ENCODE peak calls at places on chromosomes 13 and 19, in four cellular contexts. L, B, C and E are unnamed samples.

GRCh38 chr19:28519950-28520861 is 692.7 kb downstream of the UQCRFS1 start:
- DNase-seq in L (no peak), B (no peak), C (no peak), E (peak)

GRCh38 chr13:97976551-97977375 is 23.3 kb downstream of the IPO5 start:
- DNase-seq in L (peak), B (no peak), C (no peak), E (peak)

GRCh38 chr13:35565273-35565672 is 88.8 kb upstream of the MAB21L1 start:
- DNase-seq in L (no peak), B (no peak), C (no peak), E (no peak)

GRCh38 chr13:35761440-35762252 is 285.2 kb upstream of the MAB21L1 start:
- DNase-seq in L (no peak), B (no peak), C (no peak), E (no peak)

GRCh38 chr19:5949792-5950305 is 28.1 kb downstream of the RANBP3 start:
- DNase-seq in L (peak), B (no peak), C (no peak), E (no peak)

GRCh38 chr19:7152568-7152967 is 83.1 kb downstream of the ZNF557 start:
- DNase-seq in L (no peak), B (no peak), C (no peak), E (no peak)

GRCh38 chr19:35889370-35890112 is 10.8 kb downstream of the NFKBID start:
- DNase-seq in L (no peak), B (no peak), C (no peak), E (no peak)

GRCh38 chr13:42553098-42554046 is 20.6 kb upstream of the TNFSF11 start:
- DNase-seq in L (no peak), B (no peak), C (no peak), E (no peak)

GRCh38 chr19:40690699-40691420 is 409 bp upstream of the NUMBL start:
- DNase-seq in L (peak), B (peak), C (peak), E (peak)

GRCh38 chr19:48646192-48646911 is 365 bp upstream of the CA11 start:
- DNase-seq in L (peak), B (peak), C (peak), E (peak)

GRCh38 chr13:112693831-112694497 is 4.1 kb downstream of the ATP11A start:
- DNase-seq in L (no peak), B (peak), C (peak), E (peak)

GRCh38 chr13:101727118-101727517 is 274.6 kb downstream of the ITGBL1 start:
- DNase-seq in L (no peak), B (no peak), C (no peak), E (no peak)

GRCh38 chr19:50607388-50607787 is 32.3 kb downstream of the SYT3 start:
- DNase-seq in L (no peak), B (no peak), C (no peak), E (no peak)

GRCh38 chr19:50602935-50603334 is 34.7 kb upstream of the LRRC4B start:
- DNase-seq in L (no peak), B (no peak), C (no peak), E (no peak)

GRCh38 chr19:50602496-50602895 is 34.3 kb upstream of the LRRC4B start:
- DNase-seq in L (no peak), B (no peak), C (no peak), E (no peak)

GRCh38 chr19:50607874-50608785 is 31.6 kb downstream of the SYT3 start:
- DNase-seq in L (peak), B (peak), C (no peak), E (no peak)
- TF ChIP-seq CTCF in L (no peak), B (peak), C (no peak), E (peak)

DNA sequence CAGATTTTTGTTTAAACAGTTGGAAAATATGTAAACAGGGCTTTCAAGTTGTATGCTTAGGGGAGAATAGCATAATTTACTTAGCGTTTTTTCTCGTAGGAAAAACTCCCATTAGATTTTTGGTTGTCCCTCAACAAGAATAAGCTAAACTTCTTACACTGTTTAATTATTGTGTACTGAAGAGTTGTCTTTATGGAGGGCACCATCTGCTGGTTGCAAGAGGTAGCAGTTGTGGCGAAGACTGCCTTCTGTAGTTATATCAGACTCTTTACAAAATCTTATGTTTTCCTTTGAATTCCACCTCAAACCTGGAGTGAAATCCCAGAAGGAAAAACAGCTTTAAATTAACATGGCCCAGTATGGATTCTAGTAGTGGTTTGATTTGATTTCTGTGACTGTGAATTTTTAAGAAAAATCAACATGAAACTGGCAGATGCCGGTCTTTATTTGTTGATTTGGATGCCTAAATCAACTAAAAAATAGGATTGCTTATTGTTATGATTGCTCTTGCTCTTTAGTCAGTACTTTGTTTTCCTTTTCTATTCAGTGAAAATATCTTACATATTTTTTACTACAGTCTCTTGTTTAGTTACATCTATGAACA is 53.4 kb downstream of the PDS5B start:
- DNase-seq in L (no peak), B (peak), C (no peak), E (peak)
- TF ChIP-seq CTCF in L (peak), B (peak), C (peak), E (peak)

DNA sequence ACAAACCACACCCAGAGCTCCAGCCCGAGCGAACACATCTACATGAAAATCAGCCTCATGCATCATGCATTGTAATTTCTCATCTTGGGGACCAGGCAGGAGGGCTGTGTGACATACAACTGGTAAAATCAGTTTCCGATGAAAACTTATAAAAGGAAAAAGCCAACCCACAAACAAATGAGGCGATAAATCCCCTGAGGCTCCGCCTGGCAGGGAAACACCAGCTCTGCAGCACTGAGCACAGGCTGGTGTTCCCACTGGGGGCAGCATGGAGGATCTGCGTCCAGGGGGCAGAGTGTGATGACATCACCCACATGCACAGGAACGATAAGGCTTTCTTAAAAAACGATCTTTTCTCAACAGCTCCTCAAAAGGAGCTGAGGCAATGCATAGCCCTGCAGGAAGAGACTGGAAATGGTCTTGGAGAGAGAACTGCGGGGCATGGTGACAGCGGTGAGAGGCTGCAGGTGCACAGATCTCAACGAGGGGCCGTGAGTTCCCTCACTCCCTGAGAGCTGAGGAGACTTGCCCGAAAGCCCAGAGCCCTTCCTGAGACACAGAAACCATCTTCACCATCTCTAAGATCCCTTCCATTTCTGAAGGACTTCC is 24.6 kb downstream of the SH3GL1 start:
- DNase-seq in L (no peak), B (peak), C (peak), E (no peak)
- TF ChIP-seq CTCF in L (no peak), B (peak), C (no peak), E (no peak)

DNA sequence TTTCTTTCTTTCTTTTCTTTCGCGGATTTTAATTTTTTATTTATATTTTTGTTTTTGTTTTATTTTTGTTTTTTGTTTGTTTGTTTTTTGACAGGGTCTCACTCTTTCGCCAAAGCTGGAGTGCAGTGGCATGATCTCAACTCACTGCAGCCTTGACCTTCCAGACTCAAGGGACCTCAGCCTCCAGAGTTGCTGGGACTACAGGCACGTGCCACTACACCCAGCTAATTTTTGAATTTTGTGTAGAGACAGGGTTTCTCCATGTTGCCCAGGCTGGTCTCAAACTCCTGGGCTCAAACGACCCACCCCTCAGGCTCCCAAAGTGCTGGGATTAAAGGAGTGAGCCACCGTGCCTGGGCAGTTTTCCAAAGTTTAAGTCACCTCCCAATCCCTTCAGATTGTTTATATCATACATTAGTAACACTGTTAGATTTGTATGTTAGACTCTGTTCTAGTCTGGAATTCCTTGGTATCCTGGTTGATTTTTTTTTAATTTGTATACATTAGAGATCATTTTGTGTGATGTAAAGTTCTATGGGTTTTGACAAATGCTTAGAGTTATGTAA is 597.3 kb downstream of the DCT start:
- DNase-seq in L (no peak), B (no peak), C (no peak), E (no peak)
- TF ChIP-seq CTCF in L (no peak), B (no peak), C (no peak), E (no peak)

DNA sequence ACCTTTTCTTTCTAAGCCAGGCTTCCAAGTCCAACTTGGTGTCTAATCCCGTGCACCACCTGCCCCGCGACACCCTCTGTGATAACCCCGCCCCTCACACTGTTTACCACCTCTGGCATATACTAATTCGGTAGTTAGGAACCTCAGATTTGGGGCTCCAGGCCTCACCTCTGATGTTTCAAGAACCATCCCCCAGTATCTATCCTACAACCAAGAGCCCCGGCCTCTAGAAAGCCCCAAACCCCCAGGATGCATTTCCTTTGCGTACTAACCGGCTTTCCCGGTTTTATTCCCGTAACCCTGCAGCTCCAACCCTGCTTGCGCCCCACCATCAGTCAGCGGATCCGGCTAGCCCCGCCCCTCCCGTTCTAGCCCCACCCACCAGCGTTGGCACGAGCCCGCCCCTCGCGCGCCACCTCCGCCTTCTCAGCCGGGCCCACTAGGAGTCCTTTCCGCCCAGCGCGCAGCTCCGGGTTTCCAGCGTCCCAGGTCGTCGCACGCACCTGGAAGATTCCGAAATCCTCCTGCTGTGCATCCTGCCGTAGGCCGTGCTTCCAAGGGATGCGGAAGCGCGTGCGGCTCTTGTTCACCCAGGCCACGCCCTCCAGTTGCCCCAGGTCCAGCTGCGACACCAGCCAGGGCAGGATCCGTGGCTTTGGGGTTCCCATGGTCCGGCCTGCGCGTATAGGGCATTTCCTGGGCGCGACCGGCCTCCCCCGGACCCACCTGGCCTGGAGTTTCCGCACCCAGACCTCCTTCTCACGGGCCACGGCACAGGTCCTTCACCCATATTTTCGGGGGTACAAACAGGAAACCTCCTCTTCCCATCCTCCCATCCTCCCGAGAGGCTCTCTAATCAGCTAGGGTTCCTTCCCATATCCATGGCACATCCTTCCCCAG is 1.2 kb downstream of the IRF3 start:
- DNase-seq in L (peak), B (peak), C (peak), E (peak)
- TF ChIP-seq CTCF in L (no peak), B (no peak), C (no peak), E (no peak)

DNA sequence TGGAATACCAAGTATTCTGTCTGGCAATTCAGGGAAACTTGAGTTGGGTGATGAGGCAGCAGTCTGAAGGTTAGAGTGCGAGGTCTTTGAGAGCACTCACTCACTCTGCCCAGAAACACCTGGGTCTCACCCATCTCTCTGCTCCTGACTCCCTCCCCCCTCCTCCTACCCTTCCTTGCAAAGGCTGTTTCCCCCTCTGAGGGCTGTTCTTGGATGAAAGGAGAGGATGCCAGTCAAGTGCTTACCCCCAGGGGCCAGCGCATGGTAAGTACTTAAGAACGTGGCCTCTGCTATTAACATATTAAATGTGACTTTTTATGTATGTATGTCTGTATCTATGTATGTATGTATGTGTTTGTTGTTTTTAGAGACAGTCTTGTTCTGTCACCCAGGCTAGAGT is 22.5 kb downstream of the SIPA1L3 start:
- DNase-seq in L (no peak), B (no peak), C (no peak), E (no peak)
- TF ChIP-seq CTCF in L (no peak), B (no peak), C (no peak), E (no peak)